ENCODE peak calls at places on chromosomes 16 and 17, in ten cellular contexts. One of them, this sample, is unnamed.

GRCh38 chr17:44200478-44201155 is 933 bp upstream of the ATXN7L3 start:
- DNase-seq in ovary: peak; percentile 49
- DNase-seq in H1: no peak
- DNase-seq in transverse colon: peak; percentile 44
- DNase-seq in A549: no peak
- DNase-seq in stomach: no peak
- DNase-seq in sigmoid colon: no peak
- DNase-seq in tibial nerve: no peak
- DNase-seq in SK-N-SH: no peak
- DNase-seq in K562: no peak
- DNase-seq in this sample: no peak

GRCh38 chr17:44334315-44335181 is 9.9 kb upstream of the SLC25A39 start:
- DNase-seq in ovary: no peak
- DNase-seq in H1: no peak
- DNase-seq in transverse colon: no peak
- DNase-seq in A549: no peak
- DNase-seq in stomach: no peak
- DNase-seq in sigmoid colon: no peak
- DNase-seq in tibial nerve: no peak
- DNase-seq in SK-N-SH: no peak
- DNase-seq in K562: no peak
- DNase-seq in this sample: no peak

GRCh38 chr16:56549744-56550385 is 15.0 kb upstream of the MT4 start:
- DNase-seq in ovary: no peak
- DNase-seq in H1: no peak
- DNase-seq in transverse colon: no peak
- DNase-seq in A549: no peak
- DNase-seq in stomach: no peak
- DNase-seq in sigmoid colon: no peak
- DNase-seq in tibial nerve: no peak
- DNase-seq in SK-N-SH: no peak
- DNase-seq in K562: no peak
- DNase-seq in this sample: no peak

GRCh38 chr16:12673466-12673865 is 130.2 kb downstream of the CPPED1 start:
- DNase-seq in ovary: no peak
- DNase-seq in H1: no peak
- DNase-seq in transverse colon: no peak
- DNase-seq in A549: no peak
- DNase-seq in stomach: no peak
- DNase-seq in sigmoid colon: no peak
- DNase-seq in tibial nerve: no peak
- DNase-seq in SK-N-SH: no peak
- DNase-seq in K562: no peak
- DNase-seq in this sample: no peak

GRCh38 chr17:74217036-74217725 is 3.8 kb downstream of the TTYH2 start:
- DNase-seq in ovary: no peak
- DNase-seq in H1: no peak
- DNase-seq in transverse colon: no peak
- DNase-seq in A549: no peak
- DNase-seq in stomach: no peak
- DNase-seq in sigmoid colon: no peak
- DNase-seq in tibial nerve: no peak
- DNase-seq in SK-N-SH: no peak
- DNase-seq in K562: no peak
- DNase-seq in this sample: no peak

GRCh38 chr17:9363440-9364350 is 211.9 kb downstream of the STX8 start:
- DNase-seq in ovary: no peak
- DNase-seq in H1: no peak
- DNase-seq in transverse colon: no peak
- DNase-seq in A549: no peak
- DNase-seq in stomach: no peak
- DNase-seq in sigmoid colon: no peak
- DNase-seq in tibial nerve: no peak
- DNase-seq in SK-N-SH: no peak
- DNase-seq in K562: no peak
- DNase-seq in this sample: no peak

GRCh38 chr17:78129385-78130079 is 977 bp upstream of the TMC6 start:
- DNase-seq in ovary: no peak
- DNase-seq in H1: no peak
- DNase-seq in transverse colon: peak; percentile 50
- DNase-seq in A549: no peak
- DNase-seq in stomach: no peak
- DNase-seq in sigmoid colon: no peak
- DNase-seq in tibial nerve: no peak
- DNase-seq in SK-N-SH: no peak
- DNase-seq in K562: no peak
- DNase-seq in this sample: no peak

GRCh38 chr16:86016201-86016965 is 117.4 kb downstream of the IRF8 start:
- DNase-seq in ovary: peak; percentile 31
- DNase-seq in H1: peak; percentile 55
- DNase-seq in transverse colon: peak; percentile 39
- DNase-seq in A549: peak; percentile 79
- DNase-seq in stomach: no peak
- DNase-seq in sigmoid colon: peak; percentile 72
- DNase-seq in tibial nerve: no peak
- DNase-seq in SK-N-SH: peak; percentile 73
- DNase-seq in K562: peak; percentile 75
- DNase-seq in this sample: no peak

GRCh38 chr16:56320081-56320480 is 105.3 kb downstream of the AMFR start:
- DNase-seq in ovary: no peak
- DNase-seq in H1: no peak
- DNase-seq in transverse colon: no peak
- DNase-seq in A549: no peak
- DNase-seq in stomach: no peak
- DNase-seq in sigmoid colon: no peak
- DNase-seq in tibial nerve: no peak
- DNase-seq in SK-N-SH: no peak
- DNase-seq in K562: no peak
- DNase-seq in this sample: no peak

GRCh38 chr16:17375388-17376304 is 95.1 kb downstream of the XYLT1 start:
- DNase-seq in ovary: no peak
- DNase-seq in H1: no peak
- DNase-seq in transverse colon: no peak
- DNase-seq in A549: no peak
- DNase-seq in stomach: peak; percentile 42
- DNase-seq in sigmoid colon: no peak
- DNase-seq in tibial nerve: no peak
- DNase-seq in SK-N-SH: peak; percentile 70
- DNase-seq in K562: no peak
- DNase-seq in this sample: no peak

GRCh38 chr17:40499551-40500189 is 1.8 kb downstream of the TNS4 start:
- DNase-seq in ovary: peak; percentile 86
- DNase-seq in H1: peak; percentile 89
- DNase-seq in transverse colon: peak; percentile 92
- DNase-seq in A549: peak; percentile 85
- DNase-seq in stomach: peak; percentile 92
- DNase-seq in sigmoid colon: peak; percentile 97
- DNase-seq in tibial nerve: peak; percentile 76
- DNase-seq in SK-N-SH: peak; percentile 84
- DNase-seq in K562: peak; percentile 55
- DNase-seq in this sample: peak; percentile 96

GRCh38 chr17:51152766-51153209 is 571 bp upstream of the NME1 start:
- DNase-seq in ovary: no peak
- DNase-seq in H1: no peak
- DNase-seq in transverse colon: no peak
- DNase-seq in A549: peak; percentile 60
- DNase-seq in stomach: no peak
- DNase-seq in sigmoid colon: no peak
- DNase-seq in tibial nerve: no peak
- DNase-seq in SK-N-SH: peak; percentile 67
- DNase-seq in K562: no peak
- DNase-seq in this sample: no peak

GRCh38 chr17:78227455-78227916 is 3.9 kb upstream of the TMEM235 start:
- DNase-seq in ovary: no peak
- DNase-seq in H1: no peak
- DNase-seq in transverse colon: no peak
- DNase-seq in A549: no peak
- DNase-seq in stomach: no peak
- DNase-seq in sigmoid colon: no peak
- DNase-seq in tibial nerve: no peak
- DNase-seq in SK-N-SH: no peak
- DNase-seq in K562: no peak
- DNase-seq in this sample: no peak

GRCh38 chr17:969767-970387 is 9.7 kb downstream of the NXN start:
- DNase-seq in ovary: peak; percentile 30
- DNase-seq in H1: no peak
- DNase-seq in transverse colon: no peak
- DNase-seq in A549: no peak
- DNase-seq in stomach: no peak
- DNase-seq in sigmoid colon: peak; percentile 89
- DNase-seq in tibial nerve: no peak
- DNase-seq in SK-N-SH: peak; percentile 28
- DNase-seq in K562: peak; percentile 14
- DNase-seq in this sample: no peak

DNA sequence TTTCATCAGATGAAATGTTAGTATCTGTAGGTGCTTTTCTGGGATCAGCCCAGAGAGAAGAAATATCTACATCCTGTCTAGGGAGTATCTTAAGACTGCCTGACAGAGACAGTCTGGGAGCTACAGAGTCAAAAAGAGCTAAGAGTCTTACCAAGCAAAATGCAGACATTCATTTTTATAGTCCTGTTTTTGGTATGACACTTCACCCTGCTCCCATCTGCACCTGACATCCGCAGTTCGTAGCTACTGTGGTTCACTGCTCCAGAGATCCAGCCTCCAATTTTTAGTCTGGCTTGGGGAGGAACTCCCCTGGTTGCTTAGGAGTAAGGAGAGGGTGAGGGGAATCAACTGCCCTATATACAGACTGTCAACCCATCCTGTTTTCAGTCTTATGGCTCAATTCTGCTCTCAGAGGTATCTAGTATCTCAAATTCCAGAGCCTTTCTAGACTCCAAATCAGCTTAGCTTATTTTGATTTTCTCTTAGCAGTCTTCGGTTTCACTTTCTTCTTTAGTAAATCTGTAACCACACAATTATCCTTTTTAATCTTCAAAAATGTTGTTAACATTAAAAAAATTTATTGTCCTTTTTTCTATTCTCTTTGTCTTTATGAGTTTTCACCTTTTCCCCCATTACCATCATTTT is 97.8 kb downstream of the TMEM100 start:
- DNase-seq in ovary: no peak
- DNase-seq in H1: no peak
- DNase-seq in transverse colon: no peak
- DNase-seq in A549: no peak
- DNase-seq in stomach: no peak
- DNase-seq in sigmoid colon: no peak
- DNase-seq in tibial nerve: no peak
- DNase-seq in SK-N-SH: no peak
- DNase-seq in K562: no peak
- DNase-seq in this sample: no peak
- TF ChIP-seq EP300 in ovary: no peak
- TF ChIP-seq EP300 in H1: no peak
- TF ChIP-seq EP300 in transverse colon: no peak
- TF ChIP-seq EP300 in A549: no peak
- TF ChIP-seq EP300 in stomach: no peak
- TF ChIP-seq EP300 in sigmoid colon: no peak
- TF ChIP-seq EP300 in tibial nerve: no peak
- TF ChIP-seq EP300 in SK-N-SH: no peak
- TF ChIP-seq EP300 in K562: no peak
- TF ChIP-seq EP300 in this sample: no peak

DNA sequence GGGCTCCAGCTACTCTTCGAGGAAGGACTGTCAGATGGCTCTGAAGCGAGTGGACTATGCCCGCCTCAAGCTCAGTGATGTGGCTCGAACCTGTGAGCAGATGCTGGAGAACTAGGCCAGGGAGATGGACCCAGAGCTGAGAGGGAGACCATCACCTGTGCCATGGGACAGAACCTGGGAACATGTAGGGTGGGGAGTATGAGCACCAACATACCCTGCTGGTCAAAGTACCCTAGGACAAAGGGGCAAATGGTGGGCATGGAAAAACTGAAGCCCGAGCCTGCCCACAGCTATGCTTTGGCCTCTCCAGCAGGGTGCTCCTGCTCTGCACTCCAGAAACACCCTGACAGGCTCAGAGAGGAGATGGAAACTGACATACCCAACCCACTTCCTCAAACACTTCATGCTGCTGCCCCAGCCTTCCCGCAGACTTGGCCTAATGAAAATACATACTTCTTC is 1.9 kb downstream of the MED11 start:
- DNase-seq in ovary: no peak
- DNase-seq in H1: no peak
- DNase-seq in transverse colon: no peak
- DNase-seq in A549: no peak
- DNase-seq in stomach: no peak
- DNase-seq in sigmoid colon: no peak
- DNase-seq in tibial nerve: no peak
- DNase-seq in SK-N-SH: no peak
- DNase-seq in K562: no peak
- DNase-seq in this sample: no peak
- TF ChIP-seq CTCF in ovary: no peak
- TF ChIP-seq CTCF in H1: peak; percentile 17
- TF ChIP-seq CTCF in transverse colon: peak; percentile 12
- TF ChIP-seq CTCF in A549: no peak
- TF ChIP-seq CTCF in stomach: no peak
- TF ChIP-seq CTCF in sigmoid colon: no peak
- TF ChIP-seq CTCF in tibial nerve: no peak
- TF ChIP-seq CTCF in SK-N-SH: no peak
- TF ChIP-seq CTCF in K562: peak; percentile 7
- TF ChIP-seq CTCF in this sample: no peak

DNA sequence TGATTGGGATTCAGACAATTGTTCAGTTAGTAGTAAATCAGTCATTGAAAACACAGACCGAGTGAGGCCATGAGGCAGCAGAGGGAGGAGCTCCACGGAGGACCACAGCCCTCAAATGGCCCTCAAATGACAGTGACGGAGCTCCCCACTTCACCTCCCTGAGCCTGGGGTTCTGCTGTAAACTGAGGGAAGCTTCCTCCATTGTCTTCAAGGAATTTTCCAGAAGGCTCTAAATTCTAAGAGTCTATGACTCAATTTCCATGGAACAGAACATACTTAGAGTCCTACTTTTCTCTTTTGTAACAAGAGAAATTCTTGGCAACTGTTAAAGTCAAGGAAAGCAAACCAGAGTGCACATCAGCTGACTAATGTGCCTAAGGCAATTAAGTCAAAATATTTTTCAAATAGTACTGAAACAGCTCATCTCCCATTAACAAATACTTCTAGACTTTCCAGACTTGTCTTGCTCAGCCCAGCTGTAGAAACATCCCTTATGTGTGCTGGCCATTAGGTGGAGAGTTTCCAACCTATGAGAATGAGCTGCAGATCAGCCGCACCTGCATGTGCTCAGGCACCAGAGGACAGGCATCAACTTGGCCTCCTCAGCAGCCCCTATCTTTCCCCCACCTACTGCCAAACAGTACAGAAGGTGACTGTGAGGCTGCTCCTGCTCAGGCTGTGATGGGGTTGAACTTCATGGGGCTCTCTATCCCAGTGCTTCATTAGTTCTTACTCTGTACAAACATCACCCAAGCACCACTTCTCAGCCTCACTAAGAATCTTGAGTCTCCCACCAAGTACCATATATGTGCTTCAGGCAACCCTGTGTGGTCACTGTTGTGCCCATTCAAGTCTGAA is 32.3 kb downstream of the TEX2 start:
- DNase-seq in ovary: no peak
- DNase-seq in H1: no peak
- DNase-seq in transverse colon: no peak
- DNase-seq in A549: no peak
- DNase-seq in stomach: no peak
- DNase-seq in sigmoid colon: no peak
- DNase-seq in tibial nerve: no peak
- DNase-seq in SK-N-SH: no peak
- DNase-seq in K562: no peak
- DNase-seq in this sample: no peak
- H3K4me1 ChIP-seq in ovary: peaks cover 16% of the 10 kb centered on the region
- H3K4me1 ChIP-seq in H1: no peaks in the 10 kb centered on the region
- H3K4me1 ChIP-seq in transverse colon: no peaks in the 10 kb centered on the region
- H3K4me1 ChIP-seq in A549: peaks cover 13% of the 10 kb centered on the region
- H3K4me1 ChIP-seq in stomach: peaks cover 20% of the 10 kb centered on the region
- H3K4me1 ChIP-seq in sigmoid colon: peaks cover 32% of the 10 kb centered on the region
- H3K4me1 ChIP-seq in tibial nerve: peaks cover 18% of the 10 kb centered on the region
- H3K4me1 ChIP-seq in SK-N-SH: peaks cover 37% of the 10 kb centered on the region
- H3K4me1 ChIP-seq in K562: peaks cover 33% of the 10 kb centered on the region
- H3K4me1 ChIP-seq in this sample: peaks cover 21% of the 10 kb centered on the region

GRCh38 chr17:82305727-82306300 is 11.6 kb downstream of the CD7 start:
- DNase-seq in ovary: no peak
- DNase-seq in H1: no peak
- DNase-seq in transverse colon: no peak
- DNase-seq in A549: no peak
- DNase-seq in stomach: no peak
- DNase-seq in sigmoid colon: no peak
- DNase-seq in tibial nerve: no peak
- DNase-seq in SK-N-SH: no peak
- DNase-seq in K562: no peak
- DNase-seq in this sample: no peak
- TF ChIP-seq EP300 in ovary: no peak
- TF ChIP-seq EP300 in H1: no peak
- TF ChIP-seq EP300 in transverse colon: no peak
- TF ChIP-seq EP300 in A549: no peak
- TF ChIP-seq EP300 in stomach: no peak
- TF ChIP-seq EP300 in sigmoid colon: no peak
- TF ChIP-seq EP300 in tibial nerve: no peak
- TF ChIP-seq EP300 in SK-N-SH: no peak
- TF ChIP-seq EP300 in K562: no peak
- TF ChIP-seq EP300 in this sample: no peak

This sample was measured in esophagus muscularis mucosa.